ENCODE peak calls at places on chromosome 7, in five cellular contexts. O, R, M, J and X are unnamed samples.

GRCh38 chr7:70953388-70953787 is 178.6 kb upstream of the GALNT17 start:
- DNase-seq in J (no peak), M (peak), O (no peak), R (no peak), X (no peak)

GRCh38 chr7:142801601-142802295 is 31.0 kb downstream of the PRSS2 start:
- DNase-seq in R (no peak), O (no peak), J (no peak), M (no peak), X (no peak)

GRCh38 chr7:111436608-111437007 is 125.7 kb downstream of the IMMP2L start:
- DNase-seq in J (no peak), R (no peak), O (no peak), M (no peak), X (no peak)

GRCh38 chr7:42913591-42913990 is 1.7 kb upstream of the C7orf25 start:
- DNase-seq in R (no peak), O (no peak), J (no peak), M (no peak), X (no peak)

GRCh38 chr7:100830396-100830795 is 3.1 kb upstream of the EPHB4 start:
- DNase-seq in R (no peak), J (no peak), M (no peak), O (no peak), X (no peak)

GRCh38 chr7:70016044-70016770 is 417.9 kb downstream of the AUTS2 start:
- DNase-seq in M (no peak), J (no peak), R (no peak), O (no peak), X (no peak)

GRCh38 chr7:14092376-14092775 is 102.9 kb upstream of the ETV1 start:
- DNase-seq in O (no peak), R (no peak), M (no peak), J (no peak), X (no peak)

GRCh38 chr7:148982596-148983219 is 45.6 kb downstream of the PDIA4 start:
- DNase-seq in R (no peak), M (no peak), J (no peak), O (no peak), X (peak)

GRCh38 chr7:92691578-92691977 is 101.4 kb upstream of the FAM133B start:
- DNase-seq in M (no peak), J (peak), R (peak), O (peak), X (peak)

GRCh38 chr7:41705109-41705871 is 2.4 kb upstream of the INHBA start:
- DNase-seq in J (peak), O (peak), M (peak), R (peak), X (peak)

GRCh38 chr7:97004931-97005763 is at the start of gene DLX6:
- DNase-seq in J (no peak), R (peak), O (peak), M (peak), X (peak)

GRCh38 chr7:32227746-32228145 is 157.5 kb upstream of the PDE1C start:
- DNase-seq in M (peak), J (no peak), R (no peak), O (no peak), X (no peak)

GRCh38 chr7:131947661-131948060 is 391.2 kb upstream of the PODXL start:
- DNase-seq in M (no peak), R (no peak), J (no peak), O (no peak), X (no peak)

GRCh38 chr7:50661345-50662058 is 96.3 kb upstream of the DDC start:
- DNase-seq in M (no peak), J (no peak), R (no peak), O (no peak), X (no peak)

GRCh38 chr7:37363536-37364172 is 85.0 kb downstream of the ELMO1 start:
- DNase-seq in M (no peak), J (no peak), R (no peak), O (no peak), X (no peak)

GRCh38 chr7:30846378-30846777 is 65.3 kb upstream of the AQP1 start:
- DNase-seq in R (no peak), J (no peak), O (no peak), M (no peak), X (no peak)

GRCh38 chr7:116229359-116229758 is 19.0 kb downstream of the TES start:
- DNase-seq in O (no peak), M (no peak), R (no peak), J (no peak), X (no peak)

GRCh38 chr7:68853254-68853653 is 745.0 kb upstream of the AUTS2 start:
- DNase-seq in R (no peak), O (no peak), M (no peak), J (no peak), X (no peak)

GRCh38 chr7:138663741-138664710 is 37.1 kb downstream of the SVOPL start:
- DNase-seq in J (no peak), O (no peak), R (no peak), M (peak), X (peak)

GRCh38 chr7:145082366-145083240 is 246.8 kb upstream of the TPK1 start:
- DNase-seq in M (no peak), O (no peak), R (no peak), J (no peak), X (no peak)

GRCh38 chr7:7799138-7799537 is 80.7 kb upstream of the RPA3 start:
- DNase-seq in R (no peak), O (no peak), M (no peak), J (no peak), X (no peak)

GRCh38 chr7:4072161-4072925 is 609.8 kb upstream of the FOXK1 start:
- DNase-seq in R (no peak), M (peak), O (no peak), J (no peak), X (no peak)

GRCh38 chr7:23333671-23334246 is 34.6 kb downstream of the MALSU1 start:
- DNase-seq in R (no peak), O (no peak), J (no peak), M (no peak), X (no peak)

GRCh38 chr7:117250801-117251200 is 72.1 kb downstream of the WNT2 start:
- DNase-seq in R (no peak), J (no peak), M (no peak), O (no peak), X (no peak)

GRCh38 chr7:141416691-141417268 is 134.4 kb upstream of the AGK start:
- DNase-seq in O (no peak), J (no peak), R (no peak), M (no peak), X (no peak)

GRCh38 chr7:74324499-74325229 is 35.5 kb downstream of the CLIP2 start:
- DNase-seq in R (no peak), O (no peak), J (no peak), M (no peak), X (no peak)

GRCh38 chr7:98322331-98323260 is 41.1 kb downstream of the BRI3 start:
- DNase-seq in J (no peak), O (peak), M (no peak), R (no peak), X (no peak)

GRCh38 chr7:91005861-91006260 is 258.4 kb upstream of the FZD1 start:
- DNase-seq in R (no peak), O (no peak), M (no peak), J (no peak), X (no peak)

GRCh38 chr7:141722529-141722928 is 14.4 kb downstream of the WEE2 start:
- DNase-seq in M (no peak), J (no peak), R (no peak), O (no peak), X (no peak)

GRCh38 chr7:2247141-2247985 is 5.3 kb downstream of the NUDT1 start:
- DNase-seq in M (peak), R (no peak), J (no peak), O (no peak), X (peak)
- TF ChIP-seq SUZ12 in M (no peak), R (no peak), J (no peak), O (no peak), X (no peak)

DNA sequence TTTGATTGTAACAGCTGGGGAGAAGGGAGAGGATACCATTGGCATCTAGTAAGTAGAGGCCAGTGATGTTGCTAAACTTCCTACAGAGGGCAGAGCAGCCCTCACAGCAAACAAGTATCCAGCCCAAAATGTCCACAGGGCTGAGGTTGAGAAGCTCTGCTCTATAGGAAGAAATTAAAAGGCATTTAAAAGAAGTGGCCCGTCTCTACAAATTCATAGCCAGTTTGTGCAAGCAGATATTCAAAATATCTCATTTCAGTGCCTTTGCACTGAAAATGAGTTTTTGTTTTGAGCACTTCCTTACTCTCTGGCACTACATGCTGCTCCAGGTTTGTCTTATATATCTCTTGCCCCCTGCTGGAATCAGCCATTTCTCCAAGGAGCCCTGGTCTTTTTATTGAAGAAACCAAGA is 330.0 kb downstream of the BBS9 start:
- DNase-seq in M (no peak), R (peak), J (no peak), O (peak), X (peak)
- TF ChIP-seq SUZ12 in M (no peak), R (no peak), J (no peak), O (no peak), X (no peak)

DNA sequence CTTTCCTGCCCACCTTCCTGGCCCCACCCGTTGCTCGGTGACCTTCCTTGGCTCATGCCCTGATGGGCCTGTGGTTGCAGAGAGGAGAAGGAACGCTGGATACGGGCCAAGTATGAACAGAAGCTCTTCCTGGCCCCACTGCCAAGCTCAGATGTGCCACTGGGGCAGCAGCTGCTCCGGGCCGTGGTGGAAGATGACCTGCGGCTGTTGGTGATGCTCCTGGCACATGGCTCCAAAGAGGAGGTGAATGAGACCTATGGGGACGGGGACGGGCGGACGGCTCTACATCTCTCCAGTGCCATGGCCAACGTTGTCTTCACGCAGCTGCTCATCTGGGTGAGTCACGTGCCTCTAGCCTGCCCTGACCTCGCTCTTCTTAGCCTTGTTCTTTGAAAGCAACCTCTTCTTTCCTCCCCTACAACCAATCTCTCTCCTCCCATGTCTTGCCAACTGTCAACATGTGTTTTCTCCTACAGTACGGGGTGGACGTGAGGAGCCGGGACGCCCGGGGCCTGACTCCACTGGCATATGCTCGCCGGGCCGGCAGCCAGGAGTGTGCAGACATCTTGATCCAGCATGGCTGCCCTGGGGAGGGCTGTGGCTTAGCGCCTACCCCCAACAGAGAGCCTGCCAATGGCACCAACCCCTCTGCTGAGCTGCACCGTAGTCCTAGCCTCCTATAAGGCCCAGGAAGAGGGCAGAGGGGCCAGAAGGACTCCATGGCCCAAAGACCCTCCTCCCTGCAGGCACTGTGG is 24.1 kb downstream of the GBX1 start:
- DNase-seq in M (no peak), O (no peak), R (no peak), J (no peak), X (no peak)
- TF ChIP-seq SUZ12 in M (no peak), O (no peak), R (no peak), J (no peak), X (no peak)

GRCh38 chr7:88523645-88524044 is 217.0 kb upstream of the STEAP4 start:
- DNase-seq in R (no peak), J (no peak), M (no peak), O (no peak), X (no peak)

DNA sequence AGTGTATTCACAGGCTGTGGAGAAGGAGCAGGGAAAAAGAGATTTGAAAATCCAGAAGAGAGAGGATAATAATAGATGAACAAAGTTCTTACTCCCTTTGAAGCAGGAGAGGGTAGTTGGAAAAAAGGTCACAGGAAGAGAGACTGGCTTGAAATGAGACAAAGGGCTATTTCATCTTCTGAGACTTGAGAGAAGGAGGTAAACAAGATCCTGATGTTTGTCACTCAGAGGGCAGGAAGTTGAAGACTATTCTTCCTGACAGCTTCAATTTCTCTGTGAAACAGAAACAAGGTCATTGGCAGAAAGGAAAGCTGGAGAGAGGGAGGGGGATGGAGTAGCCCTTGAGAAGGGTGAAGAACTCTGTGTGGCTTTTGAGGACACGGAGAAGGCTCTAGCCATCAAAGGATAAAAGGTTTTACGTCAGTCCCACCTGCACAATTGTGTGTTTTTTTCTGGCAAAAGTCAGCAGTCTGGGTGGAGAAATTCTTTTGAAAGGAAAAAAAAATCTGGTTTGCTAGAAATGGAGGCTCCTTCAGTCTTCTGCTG is 216.2 kb upstream of the STEAP4 start:
- DNase-seq in O (no peak), M (no peak), J (no peak), R (no peak), X (no peak)
- TF ChIP-seq SUZ12 in O (no peak), M (no peak), J (no peak), R (no peak), X (no peak)